ENCODE peak calls at places on chromosomes 2 and 18, in six cellular contexts. H, R, Y, T, N and V are unnamed samples.

GRCh38 chr2:163732718-163733117 is 3.1 kb downstream of the FIGN start:
- DNase-seq in Y (no peak), H (no peak), R (no peak), T (no peak), N (no peak), V (no peak)

GRCh38 chr2:86186431-86186830 is 8.8 kb downstream of the IMMT start:
- DNase-seq in N (no peak), H (no peak), R (no peak), T (no peak), Y (no peak), V (no peak)

GRCh38 chr2:10810175-10811161 is 2.1 kb downstream of the PDIA6 start:
- DNase-seq in T (no peak), N (no peak), Y (peak), H (no peak), R (no peak), V (peak)

GRCh38 chr18:79508565-79509535 is 113.1 kb downstream of the NFATC1 start:
- DNase-seq in T (no peak), N (no peak), Y (no peak), H (peak), R (no peak), V (no peak)

GRCh38 chr18:32770651-32771168 is 2.1 kb downstream of the KLHL14 start:
- DNase-seq in Y (no peak), R (no peak), H (no peak), N (no peak), T (no peak), V (no peak)

GRCh38 chr2:99278793-99279291 is 22.2 kb downstream of the LYG1 start:
- DNase-seq in H (no peak), N (peak), R (peak), Y (peak), T (no peak), V (peak)

GRCh38 chr2:17558053-17558452 is 17.6 kb downstream of the VSNL1 start:
- DNase-seq in Y (no peak), H (no peak), R (no peak), T (no peak), N (no peak), V (no peak)

GRCh38 chr2:103402944-103403343 is 641.1 kb downstream of the TMEM182 start:
- DNase-seq in R (no peak), Y (no peak), T (no peak), H (no peak), N (no peak), V (no peak)

GRCh38 chr2:35081001-35081628 is 1274.5 kb upstream of the CRIM1 start:
- DNase-seq in N (no peak), H (no peak), R (peak), Y (peak), T (no peak), V (no peak)

GRCh38 chr2:197674546-197674945 is 841 bp downstream of the RFTN2 start:
- DNase-seq in T (no peak), H (no peak), Y (peak), N (peak), R (no peak), V (no peak)

GRCh38 chr2:36871068-36871707 is 95.1 kb downstream of the STRN start:
- DNase-seq in R (no peak), T (no peak), H (no peak), Y (no peak), N (no peak), V (peak)

GRCh38 chr18:3124822-3125221 is 94.9 kb downstream of the MYOM1 start:
- DNase-seq in T (no peak), N (no peak), H (no peak), R (no peak), Y (no peak), V (no peak)

GRCh38 chr2:72863046-72863445 is 24.2 kb upstream of the SPR start:
- DNase-seq in N (no peak), H (no peak), T (no peak), R (no peak), Y (no peak), V (no peak)